ENCODE peak calls at places on chromosomes 13 and 19, in five cellular contexts. E is germinal center; J is activated CD4-positive, alpha-beta T cell treated with anti-CD3 and anti-CD28 coated beads, Interleukin-2, amount 10 ng/mL, durations not matched to agents 7 days and 5 days; K is memory B cell; Z is left colon. B is an unnamed sample.

GRCh38 chr13:92682832-92683517 is 543.6 kb upstream of the GPC6 start:
- DNase-seq in E (no peak), J (no peak), K (no peak), Z (no peak), B (no peak)

GRCh38 chr19:995051-995827 is 5.0 kb upstream of the GRIN3B start:
- DNase-seq in E (no peak), J (no peak), K (no peak), Z (no peak), B (no peak)

GRCh38 chr13:98520674-98521449 is 56.0 kb downstream of the STK24 start:
- DNase-seq in E (no peak), J (no peak), K (no peak), Z (no peak), B (no peak)

GRCh38 chr13:34435338-34435737 is 506.7 kb upstream of the NBEA start:
- DNase-seq in E (no peak), J (no peak), K (no peak), Z (no peak), B (no peak)

GRCh38 chr19:4473708-4474503 is 1.8 kb downstream of the HDGFL2 start:
- DNase-seq in E (no peak), J (no peak), K (no peak), Z (no peak), B (no peak)

GRCh38 chr13:53743906-53744305 is 715.3 kb downstream of the OLFM4 start:
- DNase-seq in E (no peak), J (no peak), K (no peak), Z (no peak), B (no peak)

GRCh38 chr19:39045506-39045905 is 13.2 kb upstream of the FBXO27 start:
- DNase-seq in E (no peak), J (no peak), K (no peak), Z (no peak), B (no peak)

GRCh38 chr19:804419-805160 is 7.3 kb downstream of the PTBP1 start:
- DNase-seq in E (no peak), J (no peak), K (no peak), Z (no peak), B (no peak)

GRCh38 chr13:59442946-59443345 is 720.8 kb downstream of the DIAPH3 start:
- DNase-seq in E (no peak), J (no peak), K (no peak), Z (no peak), B (no peak)

GRCh38 chr19:46493236-46494114 is 2.2 kb downstream of the PNMA8B start:
- DNase-seq in E (peak), J (peak), K (no peak), Z (no peak), B (no peak)

GRCh38 chr19:868458-869244 is 9.2 kb downstream of the CFD start:
- DNase-seq in E (no peak), J (no peak), K (no peak), Z (no peak), B (no peak)

GRCh38 chr13:110628952-110629701 is 13.8 kb downstream of the NAXD start:
- DNase-seq in E (no peak), J (no peak), K (no peak), Z (no peak), B (no peak)

GRCh38 chr13:23160241-23161175 is 20.3 kb upstream of the SGCG start:
- DNase-seq in E (no peak), J (no peak), K (no peak), Z (no peak), B (no peak)

GRCh38 chr19:8690753-8691539 is 7.6 kb downstream of the ACTL9 start:
- DNase-seq in E (no peak), J (no peak), K (no peak), Z (no peak), B (no peak)

GRCh38 chr19:5200844-5201243 is 139.8 kb downstream of the PTPRS start:
- DNase-seq in E (no peak), J (no peak), K (no peak), Z (no peak), B (no peak)

GRCh38 chr19:3625996-3626472 is 556 bp downstream of the CACTIN start:
- DNase-seq in E (no peak), J (no peak), K (no peak), Z (no peak), B (no peak)

GRCh38 chr19:2774083-2774679 is 8.9 kb downstream of the SGTA start:
- DNase-seq in E (peak), J (no peak), K (no peak), Z (no peak), B (no peak)

GRCh38 chr13:27919934-27920676 is at the start of gene PDX1:
- DNase-seq in E (no peak), J (no peak), K (peak), Z (peak), B (no peak)

GRCh38 chr19:46573679-46574522 is 27.2 kb upstream of the CALM3 start:
- DNase-seq in E (no peak), J (no peak), K (no peak), Z (no peak), B (no peak)

GRCh38 chr19:17070421-17070820 is 4.8 kb downstream of the HAUS8 start:
- DNase-seq in E (no peak), J (no peak), K (no peak), Z (no peak), B (no peak)

GRCh38 chr19:8429826-8430225 is 14.9 kb upstream of the HNRNPM start:
- DNase-seq in E (no peak), J (no peak), K (no peak), Z (no peak), B (no peak)

GRCh38 chr13:97468331-97468730 is 34.4 kb downstream of the RAP2A start:
- DNase-seq in E (no peak), J (no peak), K (no peak), Z (no peak), B (no peak)